ENCODE peak calls at places on chromosome X, in five cellular contexts. S, P, Y, V and A are unnamed samples. For H3K9me3, the result is how much of the 10 kb centered on the place peaks cover.

GRCh38 chrX:11533211-11533651 is 132.5 kb downstream of the ARHGAP6 start:
- DNase-seq in P (peak), S (no peak), Y (no peak), V (no peak), A (no peak)

GRCh38 chrX:39688576-39689373 is 409.0 kb downstream of the BCOR start:
- DNase-seq in P (peak), Y (peak), S (peak), V (peak), A (peak)

GRCh38 chrX:8314881-8315280 is 143.8 kb upstream of the VCX2 start:
- DNase-seq in V (peak), S (no peak), P (no peak), Y (no peak), A (no peak)

GRCh38 chrX:134382821-134383220 is 77.1 kb upstream of the HPRT1 start:
- DNase-seq in V (no peak), S (no peak), P (no peak), Y (no peak), A (no peak)

GRCh38 chrX:41478397-41478911 is 31.3 kb downstream of the NYX start:
- DNase-seq in S (no peak), Y (no peak), V (no peak), P (no peak), A (no peak)

GRCh38 chrX:10633722-10634121 is 13.3 kb upstream of the MID1 start:
- DNase-seq in Y (no peak), S (no peak), P (peak), V (no peak), A (no peak)

GRCh38 chrX:129529685-129530281 is 6.5 kb upstream of the SMARCA1 start:
- DNase-seq in Y (no peak), V (no peak), P (no peak), S (no peak), A (no peak)

GRCh38 chrX:102835504-102836146 is 101.4 kb upstream of the RAB40AL start:
- DNase-seq in Y (no peak), V (no peak), S (no peak), P (no peak), A (peak)

GRCh38 chrX:53253293-53254020 is 27.9 kb downstream of the IQSEC2 start:
- DNase-seq in P (no peak), Y (no peak), V (no peak), S (no peak), A (no peak)

GRCh38 chrX:16970977-16971376 is 24.5 kb downstream of the REPS2 start:
- DNase-seq in Y (no peak), S (no peak), P (no peak), V (no peak), A (no peak)

GRCh38 chrX:7908821-7909220 is 18.4 kb downstream of the PNPLA4 start:
- DNase-seq in S (no peak), Y (no peak), V (no peak), P (no peak), A (no peak)

GRCh38 chrX:110280954-110281353 is 36.9 kb downstream of the AMMECR1 start:
- DNase-seq in V (no peak), P (no peak), S (no peak), Y (no peak), A (no peak)

GRCh38 chrX:103716967-103717366 is 6.3 kb downstream of the TMEM31 start:
- DNase-seq in S (peak), V (no peak), Y (no peak), P (no peak), A (no peak)

GRCh38 chrX:47579537-47579936 is 2.7 kb upstream of the TIMP1 start:
- DNase-seq in P (no peak), S (no peak), V (no peak), Y (no peak), A (no peak)

GRCh38 chrX:8364369-8365141 is 100.1 kb upstream of the VCX3B start:
- DNase-seq in V (no peak), S (no peak), P (peak), Y (no peak), A (no peak)

GRCh38 chrX:148811236-148811635 is 310.8 kb downstream of the AFF2 start:
- DNase-seq in P (no peak), S (no peak), Y (no peak), V (no peak), A (no peak)

GRCh38 chrX:50157545-50158125 is 43.2 kb downstream of the AKAP4 start:
- DNase-seq in S (peak), P (no peak), V (no peak), Y (no peak), A (peak)

GRCh38 chrX:133922390-133922772 is 63.0 kb downstream of the GPC3 start:
- DNase-seq in V (no peak), S (no peak), Y (no peak), P (no peak), A (no peak)

GRCh38 chrX:40908026-40908425 is 172.7 kb upstream of the MED14 start:
- DNase-seq in S (no peak), Y (no peak), V (no peak), P (no peak), A (no peak)

DNA sequence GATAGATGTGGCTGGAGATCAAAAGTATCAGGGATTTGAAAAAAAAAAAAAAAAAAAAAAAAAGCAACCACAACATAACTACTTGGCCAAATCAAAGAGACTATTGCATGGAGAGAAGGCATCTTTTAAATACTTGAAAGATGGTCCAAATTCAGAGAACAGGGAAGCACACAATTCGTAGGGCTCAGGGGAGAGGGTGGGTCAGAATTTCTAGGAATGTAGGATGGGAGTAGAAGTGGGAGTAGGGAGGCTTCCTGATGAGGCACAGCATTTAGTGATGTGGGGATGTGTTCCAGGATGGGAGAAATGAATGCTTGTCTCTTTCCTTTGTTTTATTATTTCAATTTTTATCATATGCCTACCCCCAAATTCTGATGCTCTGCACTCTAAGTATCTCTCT is 36.3 kb downstream of the RTL3 start:
- DNase-seq in P (no peak), Y (no peak), V (no peak), S (no peak), A (no peak)
- H3K9me3 ChIP-seq in P (under half), Y (under half), V (under half), S (under half), A (under half)

DNA sequence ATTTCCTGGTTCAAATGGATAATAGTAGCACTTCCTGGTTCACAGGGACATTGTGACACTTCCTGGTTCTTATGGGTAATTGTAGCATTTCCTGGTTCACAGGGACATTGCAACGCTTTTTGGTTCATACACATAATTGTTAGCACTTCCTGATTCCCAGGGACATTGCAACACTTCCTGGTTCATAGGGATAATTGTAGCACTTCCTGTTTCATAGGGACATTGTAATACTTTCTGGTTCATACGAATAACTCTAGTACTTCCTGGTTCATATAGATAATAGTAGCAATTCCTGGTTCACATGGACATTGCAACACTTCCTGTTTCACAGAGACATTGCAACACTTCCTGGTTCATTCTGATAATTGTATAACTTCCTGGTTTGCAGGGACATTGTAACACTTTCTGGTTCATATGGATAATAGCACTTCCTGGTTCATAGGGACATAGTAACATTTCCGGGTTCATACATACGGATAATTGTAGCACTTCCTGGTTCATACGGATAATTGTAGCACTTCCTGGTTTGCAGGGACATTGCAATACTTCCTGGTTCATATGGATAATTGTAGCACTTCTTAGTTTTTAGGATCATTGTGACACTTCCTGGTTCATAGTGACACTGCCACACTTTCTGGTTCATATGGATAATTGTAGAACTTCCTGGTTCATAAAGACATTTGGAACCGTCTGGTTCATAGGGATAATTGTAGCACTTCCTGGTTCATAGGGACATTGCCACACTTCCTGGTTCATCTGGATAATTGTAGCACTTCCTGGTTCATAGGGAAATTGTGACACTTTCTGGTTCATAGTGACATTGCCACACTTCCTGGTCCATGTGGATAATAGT is 61.6 kb upstream of the CD99 start:
- DNase-seq in V (no peak), P (peak), Y (no peak), S (no peak), A (no peak)
- H3K27ac ChIP-seq in V (no peak), P (peak), Y (peak), S (peak), A (peak)

GRCh38 chrX:155213731-155214130 is 2.5 kb upstream of the VBP1 start:
- DNase-seq in Y (no peak), S (no peak), V (no peak), P (no peak), A (no peak)

GRCh38 chrX:155215443-155216178 is 649 bp upstream of the VBP1 start:
- DNase-seq in P (no peak), S (no peak), Y (no peak), V (no peak), A (no peak)

GRCh38 chrX:155216940-155217450 is 735 bp downstream of the VBP1 start:
- DNase-seq in Y (no peak), S (no peak), P (peak), V (no peak), A (no peak)

GRCh38 chrX:155218777-155219176 is 2.5 kb downstream of the VBP1 start:
- DNase-seq in S (no peak), V (no peak), P (peak), Y (no peak), A (no peak)

GRCh38 chrX:155216179-155216939 is at the start of gene VBP1:
- DNase-seq in V (peak), P (peak), S (peak), Y (peak), A (peak)
- TF ChIP-seq POLR2A in V (no peak), P (peak), S (no peak), Y (no peak), A (peak)

GRCh38 chrX:1824855-1825254 is 210.0 kb downstream of the ASMT start:
- DNase-seq in S (no peak), P (no peak), V (peak), Y (no peak), A (no peak)
- H3K9me3 ChIP-seq in S (under half), P (under half), V (under half), Y (under half), A (under half)

GRCh38 chrX:24153175-24153795 is 3.8 kb downstream of the ZFX start:
- DNase-seq in V (no peak), Y (no peak), S (no peak), P (peak), A (no peak)
- H3K27ac ChIP-seq in V (no peak), Y (peak), S (peak), P (peak), A (no peak)

DNA sequence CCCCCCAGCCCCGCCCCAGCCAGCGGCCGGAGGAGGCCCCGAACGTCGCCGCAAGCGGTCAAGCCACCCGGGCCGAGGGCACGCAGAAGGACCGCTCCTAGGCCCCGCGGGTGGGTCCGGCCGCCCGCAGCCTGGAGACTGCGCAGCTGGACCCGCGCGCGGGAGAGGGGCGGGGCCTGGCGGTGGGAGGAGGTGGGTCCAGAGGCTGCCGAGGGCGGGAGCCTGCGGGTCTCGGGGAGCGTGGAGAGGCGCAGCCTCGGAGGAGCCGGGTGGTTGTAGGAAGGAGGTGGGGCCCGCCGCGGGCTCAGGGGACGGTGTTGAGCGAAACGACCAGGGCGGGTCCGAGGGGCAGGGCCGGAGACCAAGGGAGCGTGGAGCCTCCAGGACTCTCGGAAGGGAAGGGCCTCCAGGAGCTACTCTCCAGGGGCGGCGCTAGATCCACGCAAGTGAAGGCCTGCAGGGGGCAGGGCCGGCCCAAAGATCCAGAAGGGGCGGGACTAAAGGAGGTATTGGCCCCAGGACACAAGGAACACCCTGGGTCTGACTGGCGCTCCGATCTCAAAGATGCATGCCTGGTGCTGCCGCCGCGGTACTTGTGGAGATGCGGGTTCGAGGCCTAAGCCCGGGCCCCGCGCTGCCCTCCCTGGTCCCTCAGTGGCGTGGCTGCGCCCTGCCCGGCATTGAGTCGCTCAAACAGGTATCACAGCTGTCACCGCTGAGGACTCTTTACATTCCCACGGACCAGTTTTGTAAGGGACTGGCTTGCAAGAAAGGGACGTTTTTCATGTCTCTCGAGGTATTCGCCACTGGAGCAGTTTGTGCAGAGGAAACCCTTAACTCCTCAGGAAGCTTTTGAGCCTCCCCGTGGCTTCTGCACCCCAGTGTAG is 5.9 kb downstream of the TIMM17B start:
- DNase-seq in S (peak), P (peak), Y (peak), V (peak), A (peak)
- TF ChIP-seq POLR2A in S (peak), P (peak), Y (no peak), V (no peak), A (peak)

GRCh38 chrX:63426519-63426918 is 75.4 kb upstream of the SPIN4 start:
- DNase-seq in V (no peak), S (no peak), P (no peak), Y (no peak), A (no peak)
- H3K9me3 ChIP-seq in V (under half), S (under half), P (under half), Y (under half), A (under half)

DNA sequence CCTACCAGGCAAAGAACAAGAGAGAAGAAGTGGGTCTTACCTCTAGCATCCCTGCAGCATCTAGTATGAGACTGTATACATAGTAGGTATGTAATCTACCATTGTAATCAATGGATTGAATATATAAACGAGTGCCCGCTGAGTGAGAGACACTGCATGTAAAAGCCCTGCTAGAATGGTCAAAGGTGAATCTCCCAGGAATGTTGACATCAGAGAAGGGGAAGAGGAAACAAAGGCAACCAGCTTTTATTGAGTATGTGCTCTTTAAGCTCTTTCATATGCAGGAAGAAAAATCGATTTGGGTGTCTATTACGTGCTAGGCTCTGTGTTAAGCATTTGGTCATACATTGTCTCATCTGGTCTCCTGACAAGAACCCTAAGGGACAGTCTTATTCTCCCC is 91.9 kb upstream of the KLHL13 start:
- DNase-seq in V (no peak), P (no peak), S (no peak), Y (no peak), A (no peak)
- H3K27ac ChIP-seq in V (no peak), P (no peak), S (peak), Y (no peak), A (peak)